ENCODE peak calls at places on chromosomes 11 and 22, in seven cellular contexts. J is ovary, P is NCI-H1930, S is sciatic nerve, O is AG04450, Y is mesothelial cell of epicardium, W is OCI-LY7. D is an unnamed sample.

GRCh38 chr22:42581762-42582716 is 28.3 kb downstream of the SERHL2 start:
- DNase-seq in J (peak; percentile 84), P (peak; percentile 68), S (peak; percentile 89), O (no peak), Y (peak; percentile 72), W (peak; percentile 89), D (peak; percentile 94)

GRCh38 chr22:33922268-33922667 is 2.0 kb upstream of the LARGE1 start:
- DNase-seq in J (peak; percentile 65), P (no peak), S (peak; percentile 63), O (no peak), Y (peak; percentile 33), W (peak; percentile 52), D (peak; percentile 80)

GRCh38 chr22:34502821-34503220 is 563.1 kb upstream of the ISX start:
- DNase-seq in J (no peak), P (no peak), S (no peak), O (no peak), Y (no peak), W (no peak), D (no peak)

GRCh38 chr11:46697303-46697702 is 3.1 kb downstream of the ARHGAP1 start:
- DNase-seq in J (no peak), P (no peak), S (no peak), O (no peak), Y (no peak), W (no peak), D (no peak)

GRCh38 chr11:94602430-94603372 is 35.5 kb downstream of the PIWIL4 start:
- DNase-seq in J (no peak), P (no peak), S (peak; percentile 78), O (peak; percentile 81), Y (no peak), W (peak; percentile 75), D (no peak)

GRCh38 chr22:24086310-24086709 is 75.2 kb downstream of the CABIN1 start:
- DNase-seq in J (no peak), P (no peak), S (peak; percentile 50), O (no peak), Y (no peak), W (no peak), D (peak; percentile 49)

GRCh38 chr11:102722804-102723203 is 1.9 kb downstream of the MMP8 start:
- DNase-seq in J (no peak), P (no peak), S (no peak), O (no peak), Y (no peak), W (no peak), D (no peak)

GRCh38 chr11:131868769-131869482 is 498.5 kb downstream of the NTM start:
- DNase-seq in J (no peak), P (no peak), S (no peak), O (no peak), Y (no peak), W (no peak), D (no peak)

GRCh38 chr11:1179641-1180040 is 21.9 kb downstream of the MUC5AC start:
- DNase-seq in J (no peak), P (no peak), S (no peak), O (no peak), Y (no peak), W (no peak), D (peak; percentile 73)

GRCh38 chr11:73322986-73323306 is 14.9 kb downstream of the ARHGEF17 start:
- DNase-seq in J (no peak), P (no peak), S (no peak), O (no peak), Y (no peak), W (no peak), D (no peak)

GRCh38 chr22:22030493-22031182 is 48.1 kb upstream of the TOP3B start:
- DNase-seq in J (no peak), P (no peak), S (no peak), O (no peak), Y (no peak), W (peak; percentile 96), D (no peak)

GRCh38 chr22:39183991-39184585 is 31.6 kb upstream of the CBX7 start:
- DNase-seq in J (no peak), P (no peak), S (peak; percentile 60), O (no peak), Y (no peak), W (no peak), D (no peak)

GRCh38 chr11:119701591-119702260 is 27.3 kb downstream of the NECTIN1 start:
- DNase-seq in J (no peak), P (no peak), S (no peak), O (no peak), Y (no peak), W (no peak), D (no peak)

GRCh38 chr11:6539748-6540268 is 42.7 kb downstream of the DNHD1 start:
- DNase-seq in J (no peak), P (no peak), S (no peak), O (no peak), Y (no peak), W (no peak), D (no peak)

GRCh38 chr22:45207981-45208664 is 32.6 kb downstream of the KIAA0930 start:
- DNase-seq in J (no peak), P (no peak), S (peak; percentile 42), O (peak; percentile 76), Y (no peak), W (no peak), D (peak; percentile 73)

GRCh38 chr11:118437046-118437735 is 899 bp downstream of the KMT2A start:
- DNase-seq in J (peak; percentile 74), P (no peak), S (peak; percentile 80), O (no peak), Y (peak; percentile 21), W (peak; percentile 53), D (no peak)

D was measured in posterior vena cava.